ENCODE peak calls at places on chromosomes 12 and 14, in seven cellular contexts. Q, D, J, N, C, B and R are unnamed samples.

GRCh38 chr12:64666054-64666914 is 56.0 kb downstream of the RASSF3 start:
- DNase-seq in Q (no peak), D (no peak), J (no peak), N (no peak), C (no peak), B (no peak), R (no peak)

GRCh38 chr12:65277994-65278575 is 398 bp upstream of the MSRB3 start:
- DNase-seq in Q (no peak), D (no peak), J (peak), N (no peak), C (no peak), B (no peak), R (no peak)

GRCh38 chr14:98906123-98906995 is 365.6 kb downstream of the BCL11B start:
- DNase-seq in Q (peak), D (no peak), J (peak), N (no peak), C (no peak), B (no peak), R (no peak)

GRCh38 chr14:72243894-72244293 is 311.7 kb downstream of the RGS6 start:
- DNase-seq in Q (no peak), D (peak), J (no peak), N (no peak), C (no peak), B (no peak), R (no peak)

GRCh38 chr14:88168025-88168424 is 155.0 kb downstream of the KCNK10 start:
- DNase-seq in Q (no peak), D (no peak), J (no peak), N (no peak), C (no peak), B (no peak), R (no peak)

GRCh38 chr12:42143401-42144173 is 1.1 kb downstream of the GXYLT1 start:
- DNase-seq in Q (peak), D (peak), J (peak), N (no peak), C (no peak), B (no peak), R (no peak)

GRCh38 chr12:62379026-62379722 is 87.5 kb upstream of the MON2 start:
- DNase-seq in Q (no peak), D (no peak), J (no peak), N (no peak), C (no peak), B (no peak), R (no peak)

GRCh38 chr12:68871899-68872298 is 61.1 kb downstream of the CPM start:
- DNase-seq in Q (peak), D (no peak), J (peak), N (peak), C (no peak), B (peak), R (peak)

GRCh38 chr14:65222434-65222833 is 120.1 kb upstream of the MAX start:
- DNase-seq in Q (peak), D (peak), J (peak), N (no peak), C (peak), B (peak), R (peak)